ENCODE peak calls at places on chromosomes 2 and 18, in seven cellular contexts. Y is choroid plexus epithelial cell, X is WTC11, M is HFFc6, W is right atrium auricular region, Z is A549, I is IMR-90. C is an unnamed sample.

GRCh38 chr18:74478876-74479275 is 17.3 kb upstream of the CNDP2 start:
- DNase-seq in X (no peak), I (no peak), W (peak), M (no peak), Y (no peak), Z (no peak), C (no peak)

GRCh38 chr2:50879457-50879856 is 152.5 kb downstream of the NRXN1 start:
- DNase-seq in I (no peak), W (no peak), Y (no peak), X (no peak), Z (no peak), M (no peak), C (no peak)

GRCh38 chr2:75098856-75099255 is 100.5 kb downstream of the TACR1 start:
- DNase-seq in M (peak), W (no peak), Y (peak), X (peak), I (peak), Z (peak), C (no peak)

GRCh38 chr2:171342014-171342413 is 91.8 kb downstream of the METTL8 start:
- DNase-seq in Y (no peak), I (no peak), X (no peak), M (no peak), W (no peak), Z (no peak), C (no peak)

GRCh38 chr2:62624855-62625254 is 80.7 kb upstream of the EHBP1 start:
- DNase-seq in W (no peak), X (no peak), M (no peak), I (no peak), Y (no peak), Z (no peak), C (no peak)

GRCh38 chr18:66560092-66560491 is 43.8 kb downstream of the CDH19 start:
- DNase-seq in Z (no peak), W (no peak), Y (peak), M (no peak), X (no peak), I (no peak), C (peak)

GRCh38 chr2:240151477-240152031 is 11.1 kb upstream of the OTOS start:
- DNase-seq in M (no peak), W (no peak), Y (no peak), X (no peak), I (no peak), Z (no peak), C (no peak)

GRCh38 chr2:171794918-171795317 is 99.1 kb downstream of the SLC25A12 start:
- DNase-seq in I (no peak), W (no peak), Z (no peak), X (no peak), Y (no peak), M (no peak), C (no peak)

GRCh38 chr2:224412064-224412921 is 10.4 kb upstream of the FAM124B start:
- DNase-seq in W (no peak), M (peak), Z (no peak), X (no peak), Y (peak), I (peak), C (peak)

GRCh38 chr2:33213244-33213643 is 263.2 kb upstream of the RASGRP3 start:
- DNase-seq in X (no peak), Y (no peak), Z (no peak), M (no peak), W (no peak), I (peak), C (no peak)

GRCh38 chr2:231161252-231162035 is 36.6 kb upstream of the HTR2B start:
- DNase-seq in W (no peak), Y (no peak), Z (no peak), M (no peak), X (no peak), I (no peak), C (no peak)

GRCh38 chr2:178730049-178730448 is 77.2 kb downstream of the TTN start:
- DNase-seq in W (no peak), M (no peak), X (no peak), Y (no peak), Z (no peak), I (no peak), C (no peak)

GRCh38 chr2:25250331-25251031 is 82.1 kb upstream of the POMC start:
- DNase-seq in I (peak), Y (peak), W (no peak), X (peak), Z (no peak), M (peak), C (peak)

GRCh38 chr2:8675543-8675942 is 6.3 kb upstream of the ID2 start:
- DNase-seq in I (no peak), Y (no peak), W (no peak), M (no peak), X (no peak), Z (no peak), C (no peak)

GRCh38 chr2:207051345-207051959 is 112.1 kb downstream of the CPO start:
- DNase-seq in Z (no peak), I (peak), Y (peak), X (no peak), M (no peak), W (no peak), C (peak)

GRCh38 chr2:70141754-70142589 is 48.8 kb downstream of the C2orf42 start:
- DNase-seq in W (no peak), M (peak), Y (peak), I (peak), Z (peak), X (peak), C (peak)

GRCh38 chr2:229765721-229766120 is 51.4 kb upstream of the DNER start:
- DNase-seq in X (no peak), Z (no peak), M (no peak), Y (no peak), W (no peak), I (no peak), C (no peak)

GRCh38 chr2:219010162-219010756 is 17.0 kb upstream of the CRYBA2 start:
- DNase-seq in W (no peak), M (peak), I (no peak), X (peak), Z (peak), Y (peak), C (no peak)

GRCh38 chr2:168397629-168398028 is 58.4 kb upstream of the CERS6 start:
- DNase-seq in I (no peak), W (no peak), M (no peak), Z (no peak), X (no peak), Y (no peak), C (no peak)

GRCh38 chr2:66896151-66896550 is 461.2 kb downstream of the MEIS1 start:
- DNase-seq in W (no peak), X (no peak), Y (no peak), Z (no peak), M (no peak), I (no peak), C (no peak)

GRCh38 chr2:157625311-157625710 is 3.4 kb downstream of the ACVR1C start:
- DNase-seq in Z (no peak), X (no peak), M (no peak), I (no peak), Y (no peak), W (no peak), C (no peak)

GRCh38 chr2:157628282-157628531 is 457 bp downstream of the ACVR1C start:
- DNase-seq in X (no peak), Y (no peak), W (no peak), Z (no peak), M (no peak), I (no peak), C (no peak)

GRCh38 chr2:157627594-157628281 is 926 bp downstream of the ACVR1C start:
- DNase-seq in Y (peak), X (peak), W (no peak), Z (no peak), M (no peak), I (peak), C (peak)

DNA sequence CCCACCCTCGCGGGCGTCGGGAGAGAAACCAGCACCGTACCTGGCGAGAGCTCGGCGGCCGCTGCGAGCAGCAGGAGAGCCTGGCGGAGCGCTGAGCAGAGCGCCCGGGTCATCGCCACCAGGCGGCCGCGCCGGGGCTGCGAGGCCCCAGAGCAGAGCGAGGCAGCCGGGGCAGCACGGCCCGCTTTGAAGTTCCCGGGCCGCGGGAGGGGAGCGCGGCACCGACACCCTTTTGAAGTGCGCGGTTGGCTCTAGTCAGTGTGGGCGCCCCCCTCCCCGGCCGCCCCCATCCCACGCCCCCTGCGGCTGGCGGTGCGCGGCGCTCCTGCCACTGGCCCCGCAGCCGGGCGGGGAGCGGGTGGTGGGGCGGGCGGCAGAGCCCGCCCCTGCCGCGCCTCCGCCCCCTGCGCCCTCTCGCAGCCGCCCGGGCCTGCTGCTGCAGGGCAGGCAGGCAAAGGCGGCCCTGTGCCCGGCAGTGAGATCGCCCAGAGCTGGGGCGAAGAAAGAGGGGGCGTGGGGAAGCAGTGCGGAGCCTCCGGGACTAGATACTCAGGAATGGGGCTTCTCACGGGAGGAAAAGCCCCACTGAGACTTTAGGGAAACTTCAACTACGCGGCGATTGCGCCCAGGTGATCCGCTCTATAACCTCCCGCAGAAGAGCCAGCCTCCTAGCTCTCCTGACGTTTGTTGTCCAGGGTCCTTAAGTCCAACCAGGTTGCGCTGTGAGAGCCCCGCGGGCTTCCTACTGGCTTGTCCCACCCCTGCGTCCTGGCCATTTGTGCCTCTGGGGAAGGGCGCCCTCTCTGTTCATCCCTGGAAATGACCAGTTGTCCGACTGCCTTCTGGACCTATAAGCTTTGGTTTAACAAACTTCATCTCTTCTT is at the start of gene ACVR1C:
- DNase-seq in Z (peak), I (peak), W (no peak), Y (peak), M (peak), X (peak), C (peak)
- TF ChIP-seq CTCF in Z (peak), I (peak), W (peak), Y (peak), M (peak), X (peak), C (peak)

GRCh38 chr2:86372133-86372532 is 34.7 kb upstream of the REEP1 start:
- DNase-seq in Z (no peak), X (no peak), Y (no peak), W (no peak), I (no peak), M (no peak), C (no peak)
- TF ChIP-seq CTCF in Z (no peak), X (no peak), Y (no peak), W (no peak), I (no peak), M (no peak), C (no peak)

DNA sequence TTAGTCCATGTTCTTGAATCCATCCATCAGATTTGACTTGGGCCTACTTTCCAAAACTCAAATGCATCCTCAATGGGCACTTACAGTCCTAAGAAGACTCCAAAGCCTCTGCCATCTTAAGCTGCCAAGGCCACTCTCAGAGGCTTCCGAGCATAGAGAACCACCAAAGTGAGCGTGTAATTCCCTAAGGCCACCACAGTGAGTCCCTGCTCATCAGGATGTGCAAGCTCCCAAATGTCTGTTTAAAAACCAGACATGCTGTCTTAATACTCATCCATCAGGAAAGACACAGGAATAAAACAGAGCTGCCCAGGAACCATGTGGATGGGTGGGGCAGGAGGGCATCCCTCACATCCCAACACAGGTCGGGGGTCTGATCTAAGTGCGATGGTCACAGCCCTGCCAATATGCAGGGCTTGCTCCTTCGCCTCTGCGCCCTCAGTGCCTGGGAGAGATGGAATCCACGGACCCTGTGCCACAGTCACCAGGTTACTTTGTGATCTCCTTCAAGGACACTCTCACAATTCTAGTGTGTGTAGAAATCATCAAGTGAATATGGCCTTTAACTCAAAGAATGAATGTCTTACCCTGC is 80.4 kb downstream of the POLR1A start:
- DNase-seq in I (no peak), Y (peak), Z (no peak), W (no peak), X (no peak), M (no peak), C (no peak)
- TF ChIP-seq CTCF in I (no peak), Y (peak), Z (no peak), W (no peak), X (no peak), M (peak), C (peak)

DNA sequence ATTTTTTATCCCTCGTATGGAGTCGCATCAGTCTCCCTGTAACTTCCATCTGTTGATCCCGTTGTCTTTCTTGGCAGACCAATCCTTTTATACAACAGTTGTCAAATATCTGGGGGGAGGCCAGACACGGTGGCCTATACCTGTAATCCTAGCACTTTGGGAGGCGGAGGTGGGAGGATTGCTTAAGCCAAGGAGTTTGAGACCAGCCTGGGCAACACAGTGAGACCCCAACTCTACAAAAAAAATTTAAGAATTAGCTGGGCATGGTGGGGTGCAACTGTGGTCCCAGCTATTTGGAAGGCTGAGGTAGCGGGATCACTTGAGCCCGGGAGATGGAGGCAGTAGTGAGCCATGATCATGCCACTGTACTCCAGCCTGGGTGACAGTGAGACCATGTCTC is 2.0 kb downstream of the XRCC5 start:
- DNase-seq in Y (no peak), W (no peak), M (no peak), Z (no peak), X (no peak), I (no peak), C (no peak)
- TF ChIP-seq CTCF in Y (no peak), W (no peak), M (no peak), Z (no peak), X (no peak), I (no peak), C (no peak)

GRCh38 chr18:64119916-64120315 is 29.0 kb downstream of the LINC00305 start:
- DNase-seq in X (no peak), Z (no peak), W (no peak), M (no peak), Y (peak), I (no peak), C (no peak)
- TF ChIP-seq CTCF in X (no peak), Z (peak), W (no peak), M (peak), Y (peak), I (no peak), C (no peak)

GRCh38 chr2:4992226-4992625 is 700.0 kb upstream of the SOX11 start:
- DNase-seq in Y (peak), X (no peak), W (no peak), I (no peak), Z (no peak), M (no peak), C (no peak)
- TF ChIP-seq CTCF in Y (peak), X (no peak), W (no peak), I (no peak), Z (no peak), M (no peak), C (peak)